ENCODE peak calls at places on chromosome 7, in nine cellular contexts. Q, R, U, J, O, Z, N, B and I are unnamed samples.

GRCh38 chr7:75983471-75984129 is 10.8 kb downstream of the TMEM120A start:
- DNase-seq in Q (no peak), R (no peak), U (no peak), J (no peak), O (no peak), Z (no peak), N (no peak), B (no peak), I (no peak)

GRCh38 chr7:137354361-137354760 is 10.8 kb upstream of the PTN start:
- DNase-seq in Q (no peak), R (no peak), U (no peak), J (peak), O (no peak), Z (no peak), N (no peak), B (no peak), I (no peak)

GRCh38 chr7:135260930-135261721 is 27.5 kb downstream of the STRA8 start:
- DNase-seq in Q (no peak), R (no peak), U (no peak), J (no peak), O (no peak), Z (no peak), N (no peak), B (no peak), I (peak)

GRCh38 chr7:45469103-45469502 is 105.1 kb upstream of the ADCY1 start:
- DNase-seq in Q (no peak), R (no peak), U (no peak), J (no peak), O (peak), Z (no peak), N (no peak), B (no peak), I (no peak)

GRCh38 chr7:104801022-104801421 is 213.0 kb upstream of the KMT2E start:
- DNase-seq in Q (no peak), R (no peak), U (no peak), J (no peak), O (no peak), Z (no peak), N (no peak), B (no peak), I (no peak)

GRCh38 chr7:41709621-41710020 is 6.7 kb upstream of the INHBA start:
- DNase-seq in Q (no peak), R (no peak), U (no peak), J (peak), O (peak), Z (no peak), N (no peak), B (no peak), I (peak)

GRCh38 chr7:47330026-47330425 is 251.9 kb downstream of the TNS3 start:
- DNase-seq in Q (no peak), R (no peak), U (peak), J (no peak), O (no peak), Z (no peak), N (peak), B (no peak), I (no peak)

GRCh38 chr7:116499168-116500070 is at the start of gene CAV2:
- DNase-seq in Q (peak), R (peak), U (peak), J (no peak), O (peak), Z (no peak), N (peak), B (no peak), I (peak)

GRCh38 chr7:156614434-156615264 is 25.9 kb upstream of the RNF32 start:
- DNase-seq in Q (no peak), R (no peak), U (no peak), J (no peak), O (no peak), Z (no peak), N (no peak), B (no peak), I (no peak)

GRCh38 chr7:90178592-90179279 is 24.5 kb downstream of the STEAP1 start:
- DNase-seq in Q (no peak), R (peak), U (no peak), J (no peak), O (peak), Z (no peak), N (no peak), B (no peak), I (peak)

GRCh38 chr7:76292206-76292573 is 10.3 kb upstream of the HSPB1 start:
- DNase-seq in Q (no peak), R (no peak), U (no peak), J (no peak), O (no peak), Z (no peak), N (peak), B (no peak), I (peak)

GRCh38 chr7:157827045-157827862 is 490.4 kb downstream of the DNAJB6 start:
- DNase-seq in Q (no peak), R (no peak), U (no peak), J (no peak), O (no peak), Z (no peak), N (no peak), B (no peak), I (no peak)

GRCh38 chr7:80918909-80919721 is at the start of gene SEMA3C:
- DNase-seq in Q (peak), R (peak), U (peak), J (peak), O (peak), Z (peak), N (peak), B (no peak), I (peak)

GRCh38 chr7:132653364-132653930 is 77.2 kb upstream of the PLXNA4 start:
- DNase-seq in Q (no peak), R (no peak), U (no peak), J (no peak), O (no peak), Z (no peak), N (no peak), B (no peak), I (no peak)

GRCh38 chr7:66768865-66769832 is 28.6 kb downstream of the RABGEF1 start:
- DNase-seq in Q (no peak), R (no peak), U (no peak), J (no peak), O (no peak), Z (no peak), N (no peak), B (no peak), I (peak)

GRCh38 chr7:14021069-14021468 is 31.6 kb upstream of the ETV1 start:
- DNase-seq in Q (no peak), R (peak), U (no peak), J (no peak), O (no peak), Z (no peak), N (no peak), B (no peak), I (peak)

GRCh38 chr7:131293018-131293417 is 34.7 kb upstream of the MKLN1 start:
- DNase-seq in Q (no peak), R (no peak), U (no peak), J (no peak), O (no peak), Z (no peak), N (no peak), B (no peak), I (peak)

GRCh38 chr7:123917878-123918277 is 7.2 kb upstream of the SPAM1 start:
- DNase-seq in Q (no peak), R (no peak), U (no peak), J (no peak), O (no peak), Z (no peak), N (no peak), B (no peak), I (no peak)

GRCh38 chr7:73822319-73823173 is 8.2 kb upstream of the CLDN4 start:
- DNase-seq in Q (no peak), R (peak), U (no peak), J (peak), O (peak), Z (peak), N (peak), B (no peak), I (peak)

GRCh38 chr7:134480730-134481129 is 21.8 kb upstream of the AKR1B1 start:
- DNase-seq in Q (peak), R (peak), U (no peak), J (no peak), O (peak), Z (no peak), N (no peak), B (no peak), I (peak)

GRCh38 chr7:96397936-96398596 is 76.2 kb upstream of the SLC25A13 start:
- DNase-seq in Q (peak), R (no peak), U (no peak), J (peak), O (peak), Z (no peak), N (no peak), B (no peak), I (peak)

GRCh38 chr7:49643321-49643720 is 130.1 kb upstream of the VWC2 start:
- DNase-seq in Q (no peak), R (no peak), U (no peak), J (no peak), O (no peak), Z (no peak), N (no peak), B (no peak), I (no peak)

GRCh38 chr7:75962607-75963382 is 31.6 kb downstream of the TMEM120A start:
- DNase-seq in Q (no peak), R (no peak), U (no peak), J (no peak), O (peak), Z (peak), N (no peak), B (no peak), I (peak)

GRCh38 chr7:138864667-138865066 is 66.7 kb upstream of the ATP6V0A4 start:
- DNase-seq in Q (no peak), R (peak), U (no peak), J (no peak), O (peak), Z (no peak), N (no peak), B (no peak), I (peak)

GRCh38 chr7:4791738-4792536 is 16.5 kb downstream of the AP5Z1 start:
- DNase-seq in Q (peak), R (peak), U (peak), J (no peak), O (no peak), Z (peak), N (no peak), B (peak), I (peak)

GRCh38 chr7:134443396-134444070 is 15.4 kb downstream of the AKR1B1 start:
- DNase-seq in Q (no peak), R (no peak), U (no peak), J (no peak), O (no peak), Z (no peak), N (no peak), B (no peak), I (no peak)

GRCh38 chr7:90710466-90710850 is 114.3 kb downstream of the CDK14 start:
- DNase-seq in Q (no peak), R (no peak), U (no peak), J (no peak), O (no peak), Z (no peak), N (no peak), B (no peak), I (no peak)

GRCh38 chr7:72080349-72080766 is 331.8 kb downstream of the CALN1 start:
- DNase-seq in Q (no peak), R (no peak), U (no peak), J (peak), O (no peak), Z (no peak), N (no peak), B (no peak), I (no peak)

GRCh38 chr7:604038-604883 is 84.6 kb upstream of the PDGFA start:
- DNase-seq in Q (no peak), R (no peak), U (peak), J (no peak), O (no peak), Z (no peak), N (peak), B (peak), I (peak)

GRCh38 chr7:75993689-75994387 is 557 bp downstream of the TMEM120A start:
- DNase-seq in Q (peak), R (peak), U (peak), J (no peak), O (peak), Z (peak), N (peak), B (no peak), I (peak)

GRCh38 chr7:31058122-31058521 is 6.0 kb downstream of the ADCYAP1R1 start:
- DNase-seq in Q (no peak), R (no peak), U (no peak), J (no peak), O (no peak), Z (no peak), N (no peak), B (no peak), I (peak)

GRCh38 chr7:24505968-24506367 is 67.3 kb upstream of the PALS2 start:
- DNase-seq in Q (peak), R (no peak), U (no peak), J (no peak), O (no peak), Z (no peak), N (no peak), B (no peak), I (no peak)

GRCh38 chr7:75892634-75893272 is 13.9 kb downstream of the RHBDD2 start:
- DNase-seq in Q (no peak), R (no peak), U (no peak), J (peak), O (no peak), Z (no peak), N (no peak), B (no peak), I (peak)

GRCh38 chr7:80681272-80681885 is 42.9 kb downstream of the CD36 start:
- DNase-seq in Q (peak), R (peak), U (no peak), J (peak), O (no peak), Z (peak), N (no peak), B (no peak), I (peak)

GRCh38 chr7:106064836-106065559 is 47.1 kb downstream of the SYPL1 start:
- DNase-seq in Q (no peak), R (peak), U (peak), J (peak), O (peak), Z (peak), N (peak), B (no peak), I (peak)

GRCh38 chr7:7732566-7733290 is 14.3 kb upstream of the RPA3 start:
- DNase-seq in Q (no peak), R (no peak), U (no peak), J (no peak), O (no peak), Z (peak), N (no peak), B (no peak), I (peak)

GRCh38 chr7:2460641-2461040 is 15.6 kb downstream of the GRIFIN start:
- DNase-seq in Q (no peak), R (no peak), U (no peak), J (no peak), O (no peak), Z (no peak), N (no peak), B (no peak), I (no peak)

GRCh38 chr7:90681336-90682019 is 85.4 kb downstream of the CDK14 start:
- DNase-seq in Q (no peak), R (no peak), U (no peak), J (no peak), O (no peak), Z (no peak), N (no peak), B (no peak), I (peak)

GRCh38 chr7:46759711-46760480 is 822.0 kb downstream of the TNS3 start:
- DNase-seq in Q (no peak), R (no peak), U (no peak), J (no peak), O (no peak), Z (peak), N (no peak), B (no peak), I (peak)